ENCODE peak calls at places on chromosomes 4 and X, in seven cellular contexts. M is fibroblast of lung, H is cardiac muscle cell, D is A549, L is tibial nerve, O is brain microvascular endothelial cell, W is AG04449. F is an unnamed sample.

GRCh38 chr4:151184523-151185458 is 85.4 kb downstream of the RPS3A start:
- DNase-seq in H (no peak), M (peak; percentile 90), W (no peak), D (peak; percentile 76), L (no peak), O (peak; percentile 85), F (no peak)

GRCh38 chr4:54695359-54696149 is 37.8 kb downstream of the KIT start:
- DNase-seq in W (no peak), L (no peak), M (no peak), O (no peak), D (no peak), H (no peak), F (no peak)

GRCh38 chrX:55451125-55451524 is 802 bp upstream of the MAGEH1 start:
- DNase-seq in L (no peak), D (no peak), O (no peak), M (no peak), H (peak; percentile 3), W (no peak), F (no peak)

GRCh38 chr4:143531773-143532491 is 18.4 kb downstream of the SMARCA5 start:
- DNase-seq in W (no peak), O (no peak), L (no peak), D (no peak), M (peak; percentile 24), H (no peak), F (no peak)

GRCh38 chr4:139753686-139754085 is 88.1 kb downstream of the MGST2 start:
- DNase-seq in H (no peak), O (no peak), D (no peak), L (no peak), W (no peak), M (no peak), F (no peak)

GRCh38 chr4:88448905-88449689 is 7.8 kb upstream of the HERC5 start:
- DNase-seq in O (no peak), L (no peak), D (no peak), H (no peak), M (no peak), W (no peak), F (no peak)

GRCh38 chr4:158869001-158869400 is 100.2 kb downstream of the FNIP2 start:
- DNase-seq in O (no peak), D (no peak), M (no peak), H (no peak), W (no peak), L (no peak), F (no peak)

GRCh38 chr4:5050520-5050955 is 742 bp upstream of the STK32B start:
- DNase-seq in O (peak; percentile 60), W (no peak), D (peak; percentile 83), M (peak; percentile 76), L (peak; percentile 53), H (peak; percentile 81), F (peak; percentile 52)

GRCh38 chr4:26860922-26861433 is 337 bp downstream of the STIM2 start:
- DNase-seq in W (no peak), O (peak; percentile 37), L (no peak), H (peak; percentile 74), M (peak; percentile 42), D (peak; percentile 26), F (no peak)

GRCh38 chr4:182752158-182752910 is 164.9 kb downstream of the DCTD start:
- DNase-seq in L (no peak), W (peak; percentile 69), H (no peak), O (peak; percentile 69), D (no peak), M (no peak), F (peak; percentile 32)

GRCh38 chrX:112997991-112998390 is 157.4 kb upstream of the AMOT start:
- DNase-seq in O (no peak), D (no peak), W (no peak), H (peak; percentile 8), M (no peak), L (no peak), F (no peak)

GRCh38 chr4:165621983-165622382 is 243.2 kb downstream of the CPE start:
- DNase-seq in D (no peak), L (no peak), M (no peak), H (no peak), O (no peak), W (no peak), F (no peak)

GRCh38 chr4:64776820-64777219 is 367.6 kb upstream of the TECRL start:
- DNase-seq in H (no peak), M (no peak), D (no peak), W (no peak), L (no peak), O (no peak), F (no peak)

GRCh38 chr4:23788460-23788859 is 101.4 kb downstream of the PPARGC1A start:
- DNase-seq in M (peak; percentile 40), H (no peak), D (no peak), W (no peak), L (no peak), O (no peak), F (no peak)

GRCh38 chr4:13544556-13545393 is 467 bp upstream of the NKX3-2 start:
- DNase-seq in H (peak; percentile 86), D (peak; percentile 73), L (peak; percentile 41), M (peak; percentile 71), O (peak; percentile 63), W (no peak), F (peak; percentile 7)

GRCh38 chr4:59612235-59612634 is 1587.9 kb upstream of the ADGRL3 start:
- DNase-seq in L (no peak), O (peak; percentile 65), M (peak; percentile 61), W (no peak), D (peak; percentile 2), H (no peak), F (no peak)

GRCh38 chrX:125003746-125004446 is 315.8 kb upstream of the TEX13C start:
- DNase-seq in H (no peak), L (no peak), D (no peak), W (no peak), O (no peak), M (no peak), F (no peak)

GRCh38 chr4:1330761-1331590 is 16.0 kb upstream of the UVSSA start:
- DNase-seq in L (no peak), M (no peak), O (no peak), D (no peak), W (no peak), H (no peak), F (no peak)

GRCh38 chr4:91345632-91346031 is 958.1 kb upstream of the GRID2 start:
- DNase-seq in M (no peak), W (no peak), L (no peak), O (no peak), H (no peak), D (no peak), F (no peak)

GRCh38 chr4:154560824-154561231 is 2.0 kb upstream of the FGB start:
- DNase-seq in W (peak; percentile 59), H (no peak), L (no peak), D (peak; percentile 71), O (peak; percentile 87), M (peak; percentile 32), F (no peak)

GRCh38 chr4:153731239-153731638 is 28.6 kb downstream of the RNF175 start:
- DNase-seq in M (peak; percentile 88), L (no peak), W (no peak), D (no peak), H (no peak), O (peak; percentile 79), F (peak; percentile 43)

GRCh38 chr4:81405900-81406401 is 65.8 kb downstream of the RASGEF1B start:
- DNase-seq in W (peak; percentile 19), H (peak; percentile 86), O (peak; percentile 57), L (peak; percentile 60), D (peak; percentile 68), M (peak; percentile 89), F (peak; percentile 30)

GRCh38 chr4:108035691-108036090 is 46.0 kb downstream of the HADH start:
- DNase-seq in H (no peak), M (no peak), W (no peak), D (no peak), O (no peak), L (no peak), F (no peak)
- H3K4me3 ChIP-seq in H (no peak overlapping the region), M (no peak overlapping the region), W (no peak overlapping the region), D (no peak overlapping the region), O (no peak overlapping the region), L (no peak overlapping the region), F (no peak overlapping the region)

GRCh38 chr4:22435652-22436051 is 80.2 kb downstream of the ADGRA3 start:
- DNase-seq in D (no peak), O (no peak), W (no peak), L (no peak), M (no peak), H (no peak), F (no peak)
- H3K4me3 ChIP-seq in D (no peak overlapping the region), O (no peak overlapping the region), W (no peak overlapping the region), L (no peak overlapping the region), M (no peak overlapping the region), H (no peak overlapping the region), F (no peak overlapping the region)

GRCh38 chr4:152572417-152573086 is 36.7 kb upstream of the FBXW7 start:
- DNase-seq in M (peak; percentile 78), O (peak; percentile 36), D (peak; percentile 4), L (no peak), W (no peak), H (no peak), F (no peak)
- H3K4me3 ChIP-seq in M (no peak overlapping the region), O (no peak overlapping the region), D (no peak overlapping the region), L (no peak overlapping the region), W (no peak overlapping the region), H (no peak overlapping the region), F (no peak overlapping the region)

GRCh38 chr4:3035674-3036073 is 38.7 kb downstream of the HTT-AS start:
- DNase-seq in D (no peak), M (no peak), O (no peak), H (no peak), L (no peak), W (no peak), F (no peak)
- H3K4me3 ChIP-seq in D (no peak overlapping the region), M (no peak overlapping the region), O (no peak overlapping the region), H (no peak overlapping the region), L (no peak overlapping the region), W (no peak overlapping the region), F (no peak overlapping the region)

GRCh38 chrX:45771560-45772340 is 571.1 kb upstream of the DIPK2B start:
- DNase-seq in H (no peak), W (no peak), M (peak; percentile 81), O (peak; percentile 56), D (peak; percentile 38), L (no peak), F (peak; percentile 36)
- H3K4me3 ChIP-seq in H (no peak overlapping the region), W (peak overlapping the region; percentile 65), M (peak overlapping the region; percentile 91), O (peak overlapping the region; percentile 70), D (peak overlapping the region; percentile 42), L (peak overlapping the region; percentile 40), F (peak overlapping the region; percentile 62)

F was measured in AG04450.